ENCODE peak calls at places on chromosomes 5 and 9, in four cellular contexts. W is GM12878, N is HepG2, T is K562. B is an unnamed sample.

GRCh38 chr5:11452854-11453253 is 451.4 kb downstream of the CTNND2 start:
- ATAC-seq in N (no peak), T (no peak), W (no peak), B (no peak)

GRCh38 chr5:12861891-12862290 is 957.6 kb upstream of the CTNND2 start:
- ATAC-seq in T (no peak), N (no peak), W (no peak), B (no peak)

GRCh38 chr5:67366961-67367360 is 170.4 kb upstream of the CD180 start:
- ATAC-seq in N (no peak), T (no peak), W (no peak), B (no peak)

GRCh38 chr5:31516802-31517201 is 15.1 kb downstream of the DROSHA start:
- ATAC-seq in N (no peak), W (no peak), T (no peak), B (no peak)

GRCh38 chr9:95970356-95970755 is 94.9 kb downstream of the ERCC6L2 start:
- ATAC-seq in N (no peak), T (no peak), W (no peak), B (no peak)

GRCh38 chr5:124686239-124687004 is 60.0 kb downstream of the ZNF608 start:
- ATAC-seq in N (no peak), W (no peak), T (no peak), B (no peak)

GRCh38 chr5:151492729-151493128 is 45.3 kb downstream of the SLC36A1 start:
- ATAC-seq in W (no peak), T (peak; percentile 53), N (no peak), B (peak; percentile 49)

GRCh38 chr9:37943329-37944265 is 39.7 kb upstream of the SLC25A51 start:
- ATAC-seq in T (no peak), W (no peak), N (no peak), B (peak; percentile 37)

GRCh38 chr9:129932303-129933151 is 97.3 kb downstream of the USP20 start:
- ATAC-seq in T (peak; percentile 37), N (no peak), W (peak; percentile 52), B (no peak)

GRCh38 chr5:55991768-55992486 is 2.8 kb downstream of the IL6ST start:
- ATAC-seq in T (no peak), W (peak; percentile 0), N (no peak), B (no peak)

GRCh38 chr5:1105350-1106265 is 6.3 kb downstream of the SLC12A7 start:
- ATAC-seq in N (peak; percentile 70), T (peak; percentile 93), W (peak; percentile 76), B (no peak)

GRCh38 chr9:68522126-68522525 is 18.6 kb downstream of the TMEM252 start:
- ATAC-seq in N (no peak), W (no peak), T (no peak), B (peak; percentile 48)

GRCh38 chr5:127707209-127707608 is 4.0 kb downstream of the CCDC192 start:
- ATAC-seq in N (no peak), W (no peak), T (no peak), B (peak; percentile 45)
- TF ChIP-seq EP300 in N (no peak), W (no peak), T (no peak), B (no peak)

DNA sequence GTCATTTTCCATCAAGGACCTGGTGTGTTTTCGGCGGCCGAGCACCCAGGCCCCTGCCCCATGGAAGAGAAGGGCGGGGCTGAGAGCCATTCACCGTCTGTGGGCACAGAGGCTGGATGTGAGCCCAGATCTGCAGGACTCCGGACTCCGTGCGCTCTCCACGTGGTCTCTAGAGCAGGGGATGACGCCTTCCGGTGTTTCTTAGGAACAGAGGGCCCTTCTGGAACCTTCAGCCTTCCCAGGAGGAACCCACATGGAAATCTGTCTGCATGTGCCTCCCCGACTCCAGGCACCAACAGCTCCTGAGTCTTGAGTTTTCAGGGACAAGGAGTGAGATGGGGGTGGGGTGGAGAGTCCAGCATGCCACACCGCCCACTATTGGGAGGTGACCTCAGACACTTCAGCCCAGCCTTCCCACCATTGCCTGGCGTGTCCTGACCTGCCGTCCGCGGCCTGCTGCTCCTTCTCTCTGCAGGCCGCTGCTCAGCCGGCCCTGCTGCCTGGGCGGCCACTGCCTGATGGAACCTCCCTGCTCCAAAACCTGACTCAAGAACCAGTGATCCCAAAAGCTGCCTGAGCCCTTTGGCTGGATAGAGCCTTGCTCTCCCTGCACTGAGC is 2.4 kb upstream of the RXRA start:
- ATAC-seq in W (no peak), N (no peak), T (peak; percentile 21), B (no peak)
- H3K27ac ChIP-seq in W (no peak overlapping the region), N (peak overlapping the region; percentile 19), T (no peak overlapping the region), B (peak overlapping the region; percentile 99)

GRCh38 chr9:31588010-31588409 is 796.4 kb upstream of the ACO1 start:
- ATAC-seq in N (no peak), W (no peak), T (no peak), B (no peak)

GRCh38 chr9:31585158-31585557 is 799.3 kb upstream of the ACO1 start:
- ATAC-seq in W (no peak), T (no peak), N (no peak), B (no peak)

GRCh38 chr9:31590091-31590490 is 794.4 kb upstream of the ACO1 start:
- ATAC-seq in N (no peak), T (no peak), W (no peak), B (no peak)

GRCh38 chr9:31587176-31587575 is 797.3 kb upstream of the ACO1 start:
- ATAC-seq in T (no peak), W (no peak), N (no peak), B (no peak)

DNA sequence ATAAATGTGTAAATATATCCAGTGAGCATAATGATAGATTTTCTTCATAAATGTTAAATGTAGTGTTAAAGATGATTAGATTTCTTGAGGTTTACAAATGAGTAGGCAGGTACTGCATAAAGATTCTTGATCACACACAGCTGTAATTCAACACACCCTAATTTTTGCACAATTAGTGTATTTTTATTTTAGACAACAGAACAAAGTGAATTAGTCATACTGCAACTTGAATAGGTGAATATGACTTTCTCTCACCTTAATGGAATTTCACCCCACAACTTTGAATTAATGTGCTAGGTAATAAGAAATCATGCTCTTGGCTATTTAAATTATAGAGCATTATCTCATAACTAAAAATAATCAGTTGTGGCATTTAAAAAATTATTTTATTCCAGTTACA is 795.7 kb upstream of the ACO1 start:
- ATAC-seq in T (no peak), W (no peak), N (no peak), B (no peak)
- TF ChIP-seq EP300 in T (no peak), W (no peak), N (no peak), B (no peak)

DNA sequence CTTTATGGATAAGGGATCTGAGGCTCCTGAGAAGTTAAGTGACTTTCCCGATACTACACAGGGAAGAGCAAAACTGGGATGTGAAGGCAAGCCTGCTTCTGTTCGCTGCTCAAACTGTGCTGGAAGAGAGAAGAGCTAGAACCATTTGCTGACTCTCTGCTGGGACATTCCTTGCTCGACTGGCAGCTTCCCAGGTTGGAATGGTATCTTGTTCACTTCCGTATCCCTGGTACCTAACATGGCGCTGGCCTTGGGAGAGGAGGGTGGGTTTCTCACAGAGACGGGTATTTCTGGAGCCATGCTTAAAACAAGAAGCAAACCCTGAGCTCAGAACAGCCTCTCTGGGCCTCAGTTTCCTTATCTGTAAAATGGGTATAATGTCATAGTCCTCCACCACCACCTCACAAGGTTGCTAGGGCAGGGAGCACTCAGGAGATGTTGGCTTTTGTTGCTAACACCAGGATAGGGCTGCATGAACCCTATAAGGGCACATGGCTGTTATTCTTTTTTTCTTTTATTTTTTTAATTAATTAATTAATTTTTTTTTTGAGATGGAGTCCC is 68.0 kb upstream of the STXBP1 start:
- ATAC-seq in N (no peak), W (no peak), T (no peak), B (no peak)
- H3K27ac ChIP-seq in N (no peak overlapping the region), W (no peak overlapping the region), T (no peak overlapping the region), B (peak overlapping the region; percentile 55)

DNA sequence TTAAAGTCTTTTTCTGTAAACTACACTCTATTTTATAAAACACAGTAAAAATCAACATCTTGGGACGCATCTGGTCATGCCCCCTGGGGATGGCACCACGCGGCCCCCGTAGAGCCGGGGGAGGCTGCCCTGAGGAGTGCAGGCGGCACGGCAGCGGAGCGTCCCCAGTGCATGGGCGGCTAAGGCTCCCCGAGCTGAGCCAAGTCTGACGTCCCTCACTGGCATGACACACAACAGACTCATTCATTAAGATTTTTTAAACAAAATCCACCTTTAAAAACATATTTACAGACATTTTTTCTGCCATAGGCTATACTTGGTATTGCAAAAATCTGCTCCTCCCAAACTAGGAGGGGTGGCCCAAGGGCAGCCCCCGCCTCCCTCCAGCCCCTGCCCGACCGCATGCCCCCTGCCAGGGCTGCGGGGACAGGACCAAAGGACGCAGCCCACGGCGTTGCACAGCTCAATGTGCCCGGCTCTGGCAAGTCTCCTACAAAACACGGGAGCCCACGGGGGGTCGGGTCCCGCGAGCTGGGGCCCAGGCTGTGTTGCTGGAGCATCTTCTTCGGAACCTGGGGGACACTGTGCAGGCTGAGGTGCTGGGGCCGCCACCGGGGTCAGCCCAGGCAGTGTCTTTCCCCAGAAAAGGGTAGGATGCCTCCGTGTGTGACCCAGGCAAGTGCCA is 11.8 kb upstream of the SEC16A start:
- ATAC-seq in W (no peak), T (no peak), N (no peak), B (peak; percentile 60)
- TF ChIP-seq EP300 in W (no peak), T (no peak), N (no peak), B (no peak)

GRCh38 chr5:169837686-169838085 is 142.6 kb downstream of the INSYN2B start:
- ATAC-seq in W (no peak), T (no peak), N (no peak), B (no peak)

GRCh38 chr5:169836835-169837234 is 143.5 kb downstream of the INSYN2B start:
- ATAC-seq in T (no peak), W (peak; percentile 10), N (no peak), B (no peak)

GRCh38 chr5:169832845-169833244 is 147.4 kb downstream of the INSYN2B start:
- ATAC-seq in N (no peak), W (peak; percentile 60), T (no peak), B (no peak)

GRCh38 chr5:169840405-169840804 is 139.9 kb downstream of the INSYN2B start:
- ATAC-seq in T (no peak), W (no peak), N (no peak), B (no peak)

GRCh38 chr5:169838688-169839087 is 141.6 kb downstream of the INSYN2B start:
- ATAC-seq in W (peak; percentile 92), T (no peak), N (no peak), B (no peak)
- H3K27ac ChIP-seq in W (peak overlapping the region; percentile 76), T (no peak overlapping the region), N (no peak overlapping the region), B (no peak overlapping the region)

DNA sequence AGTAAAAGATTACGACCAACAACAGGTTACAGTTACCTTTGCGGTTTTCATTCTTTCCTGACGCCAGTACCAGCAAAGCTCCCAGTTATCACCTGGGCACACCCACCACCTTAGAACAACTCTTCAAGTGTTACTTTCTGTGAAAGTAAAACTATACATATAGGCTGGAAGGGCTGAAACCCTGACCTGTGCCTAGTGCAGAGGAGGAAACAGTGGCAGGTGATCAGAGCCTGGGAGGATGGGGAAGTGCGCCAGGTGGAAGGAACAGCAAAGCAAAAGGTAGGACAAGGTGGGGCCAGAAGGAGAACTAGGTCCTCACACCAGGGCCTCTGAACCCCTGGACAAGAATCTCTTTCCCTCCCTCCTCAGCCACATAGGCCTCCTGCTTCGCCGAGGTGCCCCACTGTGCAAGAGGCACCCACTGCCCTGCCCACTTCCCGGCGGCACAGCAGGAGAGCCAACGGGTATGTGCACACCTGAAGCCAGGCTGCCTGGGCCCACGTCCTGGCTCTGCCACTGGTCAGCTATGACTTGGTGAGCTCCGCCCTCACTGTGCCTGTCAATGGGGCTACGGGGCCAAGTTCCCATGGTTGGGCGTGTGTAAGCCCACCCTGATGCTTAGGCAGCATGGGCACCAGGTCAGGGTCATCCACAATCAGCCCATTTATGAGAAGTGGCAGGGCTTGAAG is 26.9 kb downstream of the BICD2 start:
- ATAC-seq in N (no peak), T (no peak), W (no peak), B (no peak)
- TF ChIP-seq EP300 in N (no peak), T (no peak), W (no peak), B (no peak)

GRCh38 chr5:58187473-58188286 is 272.2 kb downstream of the PLK2 start:
- ATAC-seq in N (no peak), W (no peak), T (no peak), B (no peak)
- H3K27ac ChIP-seq in N (no peak overlapping the region), W (no peak overlapping the region), T (no peak overlapping the region), B (no peak overlapping the region)

B was measured in gastroesophageal sphincter.